ENCODE peak calls at places on chromosomes 11 and 22, in four cellular contexts. A is T-cell, O is aorta, B is left cardiac atrium. H is an unnamed sample.

GRCh38 chr11:58626915-58627483 is 4.5 kb downstream of the CNTF start:
- DNase-seq in A (no peak), O (no peak), B (no peak), H (no peak)

GRCh38 chr11:69969890-69970784 is 108.0 kb upstream of the ANO1 start:
- DNase-seq in A (no peak), O (no peak), B (no peak), H (no peak)

GRCh38 chr11:91761406-91762027 is 463.1 kb upstream of the FAT3 start:
- DNase-seq in A (no peak), O (no peak), B (no peak), H (no peak)

GRCh38 chr11:69504576-69505420 is 23.3 kb downstream of the LINC01488 start:
- DNase-seq in A (no peak), O (no peak), B (no peak), H (no peak)

GRCh38 chr11:122785156-122785605 is 53.1 kb upstream of the CRTAM start:
- DNase-seq in A (no peak), O (no peak), B (no peak), H (no peak)

GRCh38 chr11:2134022-2135010 is 4.9 kb downstream of the IGF2 start:
- DNase-seq in A (no peak), O (peak), B (no peak), H (no peak)

GRCh38 chr11:104462346-104462745 is 298.4 kb upstream of the PDGFD start:
- DNase-seq in A (no peak), O (no peak), B (peak), H (no peak)

GRCh38 chr11:124938206-124938765 is 2.4 kb upstream of the HEPACAM start:
- DNase-seq in A (no peak), O (no peak), B (no peak), H (no peak)

GRCh38 chr11:12235945-12236743 is 125.8 kb downstream of the MICAL2 start:
- DNase-seq in A (no peak), O (peak), B (no peak), H (peak)

GRCh38 chr11:46520971-46521745 is 72.7 kb downstream of the AMBRA1 start:
- DNase-seq in A (no peak), O (no peak), B (no peak), H (no peak)

GRCh38 chr11:61392991-61393595 is 706 bp downstream of the TMEM216 start:
- DNase-seq in A (no peak), O (no peak), B (no peak), H (peak)

GRCh38 chr22:33584152-33584551 is 336.1 kb downstream of the LARGE1 start:
- DNase-seq in A (no peak), O (no peak), B (no peak), H (no peak)

GRCh38 chr11:20010861-20011225 is 149.4 kb downstream of the DBX1 start:
- DNase-seq in A (no peak), O (no peak), B (no peak), H (no peak)

GRCh38 chr11:16846305-16846704 is 107.9 kb downstream of the C11orf58 start:
- DNase-seq in A (no peak), O (no peak), B (no peak), H (no peak)

GRCh38 chr11:46120361-46120710 is 918 bp downstream of the PHF21A start:
- DNase-seq in A (no peak), O (peak), B (peak), H (no peak)

GRCh38 chr11:114044042-114044871 is 15.3 kb upstream of the ZBTB16 start:
- DNase-seq in A (no peak), O (no peak), B (peak), H (no peak)

GRCh38 chr22:45584621-45585436 is 82.1 kb downstream of the FBLN1 start:
- DNase-seq in A (no peak), O (no peak), B (peak), H (no peak)

GRCh38 chr11:27317751-27318150 is 45.3 kb downstream of the CCDC34 start:
- DNase-seq in A (no peak), O (no peak), B (no peak), H (no peak)

GRCh38 chr11:61141601-61142028 is 19.6 kb downstream of the VPS37C start:
- DNase-seq in A (no peak), O (peak), B (no peak), H (no peak)

GRCh38 chr11:17267576-17267975 is 9.0 kb upstream of the NUCB2 start:
- DNase-seq in A (no peak), O (no peak), B (no peak), H (no peak)

H was measured in central memory CD4-positive, alpha-beta T cell.